ENCODE peak calls at places on chromosomes 5 and 9, in four cellular contexts. One of them, this sample, is unnamed.

GRCh38 chr5:55993013-55993412 is 1.8 kb downstream of the IL6ST start:
- DNase-seq in MM.1S: peak
- DNase-seq in HTR-8/SVneo: no peak
- DNase-seq in ELF-1: peak
- DNase-seq in this sample: peak

GRCh38 chr5:172915514-172915913 is 43.7 kb upstream of the RPL26L1 start:
- DNase-seq in MM.1S: no peak
- DNase-seq in HTR-8/SVneo: no peak
- DNase-seq in ELF-1: no peak
- DNase-seq in this sample: no peak

GRCh38 chr5:32319392-32319791 is 6.7 kb upstream of the MTMR12 start:
- DNase-seq in MM.1S: no peak
- DNase-seq in HTR-8/SVneo: no peak
- DNase-seq in ELF-1: peak
- DNase-seq in this sample: no peak

GRCh38 chr5:5320062-5320805 is 102.2 kb upstream of the ICE1 start:
- DNase-seq in MM.1S: no peak
- DNase-seq in HTR-8/SVneo: no peak
- DNase-seq in ELF-1: no peak
- DNase-seq in this sample: no peak

GRCh38 chr5:661891-662750 is 31.0 kb downstream of the TPPP start:
- DNase-seq in MM.1S: no peak
- DNase-seq in HTR-8/SVneo: no peak
- DNase-seq in ELF-1: no peak
- DNase-seq in this sample: no peak

GRCh38 chr5:176392526-176392925 is 4.0 kb downstream of the HIGD2A start:
- DNase-seq in MM.1S: no peak
- DNase-seq in HTR-8/SVneo: no peak
- DNase-seq in ELF-1: no peak
- DNase-seq in this sample: no peak

GRCh38 chr5:29262683-29263082 is 1930.8 kb upstream of the CDH6 start:
- DNase-seq in MM.1S: no peak
- DNase-seq in HTR-8/SVneo: peak
- DNase-seq in ELF-1: no peak
- DNase-seq in this sample: no peak

GRCh38 chr9:129889461-129889935 is 54.2 kb downstream of the USP20 start:
- DNase-seq in MM.1S: no peak
- DNase-seq in HTR-8/SVneo: no peak
- DNase-seq in ELF-1: peak
- DNase-seq in this sample: no peak

GRCh38 chr9:29778281-29778849 is 2205.1 kb upstream of the C9orf72 start:
- DNase-seq in MM.1S: no peak
- DNase-seq in HTR-8/SVneo: no peak
- DNase-seq in ELF-1: no peak
- DNase-seq in this sample: no peak

GRCh38 chr5:154784856-154785255 is 29.7 kb downstream of the LARP1 start:
- DNase-seq in MM.1S: no peak
- DNase-seq in HTR-8/SVneo: no peak
- DNase-seq in ELF-1: no peak
- DNase-seq in this sample: no peak

GRCh38 chr9:88873635-88874034 is 117.6 kb upstream of the S1PR3 start:
- DNase-seq in MM.1S: no peak
- DNase-seq in HTR-8/SVneo: no peak
- DNase-seq in ELF-1: no peak
- DNase-seq in this sample: no peak

GRCh38 chr5:102690910-102691309 is 64.2 kb upstream of the PAM start:
- DNase-seq in MM.1S: no peak
- DNase-seq in HTR-8/SVneo: no peak
- DNase-seq in ELF-1: no peak
- DNase-seq in this sample: no peak

GRCh38 chr9:69339620-69340019 is 14.6 kb downstream of the ENTREP1 start:
- DNase-seq in MM.1S: no peak
- DNase-seq in HTR-8/SVneo: no peak
- DNase-seq in ELF-1: peak
- DNase-seq in this sample: no peak

GRCh38 chr9:77020438-77021264 is 1.2 kb downstream of the FOXB2 start:
- DNase-seq in MM.1S: no peak
- DNase-seq in HTR-8/SVneo: no peak
- DNase-seq in ELF-1: peak
- DNase-seq in this sample: no peak